ENCODE peak calls at places on chromosomes 4 and X, in six cellular contexts. N is choroid plexus epithelial cell; X is GM12865; L is AG09309; I is AG04449; E is CD8-positive, alpha-beta T cell. H is an unnamed sample.

GRCh38 chr4:93730251-93730650 is 98.3 kb upstream of the ATOH1 start:
- DNase-seq in N (no peak), X (no peak), L (no peak), I (no peak), E (no peak), H (no peak)

GRCh38 chr4:155005395-155006087 is 202.9 kb upstream of the NPY2R start:
- DNase-seq in N (peak; percentile 18), X (no peak), L (no peak), I (no peak), E (no peak), H (no peak)

GRCh38 chrX:33908074-33908473 is 224.0 kb downstream of the FAM47A start:
- DNase-seq in N (no peak), X (no peak), L (no peak), I (no peak), E (no peak), H (no peak)

GRCh38 chrX:9482408-9482807 is 17.6 kb downstream of the TBL1X start:
- DNase-seq in N (no peak), X (peak; percentile 16), L (no peak), I (no peak), E (no peak), H (no peak)

GRCh38 chr4:99863804-99864203 is 30.4 kb downstream of the LAMTOR3 start:
- DNase-seq in N (peak; percentile 56), X (no peak), L (no peak), I (no peak), E (no peak), H (no peak)

GRCh38 chr4:155543126-155543765 is 123.4 kb upstream of the GUCY1A1 start:
- DNase-seq in N (no peak), X (peak; percentile 45), L (no peak), I (no peak), E (no peak), H (no peak)

GRCh38 chr4:105715692-105716278 is 7.2 kb downstream of the GSTCD start:
- DNase-seq in N (peak; percentile 61), X (peak; percentile 21), L (no peak), I (no peak), E (no peak), H (no peak)

GRCh38 chr4:2761035-2761923 is 5.1 kb upstream of the TNIP2 start:
- DNase-seq in N (peak; percentile 41), X (no peak), L (no peak), I (no peak), E (no peak), H (no peak)

GRCh38 chrX:40012039-40012799 is 85.5 kb downstream of the BCOR start:
- DNase-seq in N (peak; percentile 71), X (no peak), L (no peak), I (no peak), E (no peak), H (no peak)

GRCh38 chrX:10011261-10011931 is 44.2 kb downstream of the CLDN34 start:
- DNase-seq in N (no peak), X (peak; percentile 45), L (no peak), I (no peak), E (no peak), H (no peak)

GRCh38 chr4:127304356-127304755 is 328.4 kb upstream of the INTU start:
- DNase-seq in N (peak; percentile 40), X (no peak), L (peak; percentile 28), I (no peak), E (no peak), H (no peak)

GRCh38 chr4:71240094-71240493 is 98.7 kb upstream of the SLC4A4 start:
- DNase-seq in N (no peak), X (no peak), L (no peak), I (no peak), E (no peak), H (no peak)

GRCh38 chrX:33339219-33339618 is 127.9 kb upstream of the DMD start:
- DNase-seq in N (peak; percentile 12), X (no peak), L (no peak), I (no peak), E (no peak), H (no peak)

GRCh38 chrX:153601511-153602110 is 2.7 kb upstream of the CCNQ start:
- DNase-seq in N (no peak), X (no peak), L (no peak), I (no peak), E (no peak), H (no peak)

GRCh38 chr4:150242820-150243458 is 164.7 kb downstream of the DCLK2 start:
- DNase-seq in N (peak; percentile 65), X (peak; percentile 22), L (no peak), I (no peak), E (no peak), H (no peak)

GRCh38 chrX:154462396-154462795 is 4.3 kb downstream of the PLXNA3 start:
- DNase-seq in N (no peak), X (no peak), L (no peak), I (no peak), E (no peak), H (no peak)

GRCh38 chrX:120781416-120781815 is 94.2 kb downstream of the CT47B1 start:
- DNase-seq in N (peak; percentile 45), X (no peak), L (no peak), I (no peak), E (no peak), H (no peak)

GRCh38 chr4:151558496-151559113 is 149.6 kb downstream of the FHIP1A start:
- DNase-seq in N (no peak), X (no peak), L (no peak), I (no peak), E (no peak), H (no peak)

GRCh38 chrX:97672138-97672537 is 788.4 kb downstream of the RPA4 start:
- DNase-seq in N (no peak), X (no peak), L (no peak), I (no peak), E (no peak), H (no peak)

GRCh38 chrX:139758809-139759208 is 50.8 kb upstream of the MCF2 start:
- DNase-seq in N (no peak), X (no peak), L (no peak), I (no peak), E (no peak), H (no peak)

GRCh38 chrX:39859991-39860861 is 237.5 kb downstream of the BCOR start:
- DNase-seq in N (peak; percentile 73), X (peak; percentile 90), L (no peak), I (no peak), E (peak; percentile 68), H (peak; percentile 26)

GRCh38 chr4:15354358-15354757 is 73.5 kb upstream of the C1QTNF7 start:
- DNase-seq in N (no peak), X (no peak), L (no peak), I (no peak), E (no peak), H (no peak)

GRCh38 chr4:8644966-8645752 is 52.6 kb downstream of the CPZ start:
- DNase-seq in N (no peak), X (no peak), L (no peak), I (no peak), E (no peak), H (no peak)

GRCh38 chr4:185559913-185560281 is 24.6 kb upstream of the PDLIM3 start:
- DNase-seq in N (peak; percentile 79), X (peak; percentile 17), L (peak; percentile 8), I (no peak), E (no peak), H (peak; percentile 0)

GRCh38 chr4:98334461-98334860 is 73.3 kb downstream of the RAP1GDS1 start:
- DNase-seq in N (no peak), X (no peak), L (no peak), I (no peak), E (no peak), H (no peak)

GRCh38 chrX:41507899-41508298 is 60.8 kb downstream of the NYX start:
- DNase-seq in N (no peak), X (no peak), L (no peak), I (no peak), E (no peak), H (no peak)

GRCh38 chrX:3143043-3143799 is 102.0 kb downstream of the ARSF start:
- DNase-seq in N (no peak), X (peak; percentile 6), L (no peak), I (no peak), E (no peak), H (no peak)

DNA sequence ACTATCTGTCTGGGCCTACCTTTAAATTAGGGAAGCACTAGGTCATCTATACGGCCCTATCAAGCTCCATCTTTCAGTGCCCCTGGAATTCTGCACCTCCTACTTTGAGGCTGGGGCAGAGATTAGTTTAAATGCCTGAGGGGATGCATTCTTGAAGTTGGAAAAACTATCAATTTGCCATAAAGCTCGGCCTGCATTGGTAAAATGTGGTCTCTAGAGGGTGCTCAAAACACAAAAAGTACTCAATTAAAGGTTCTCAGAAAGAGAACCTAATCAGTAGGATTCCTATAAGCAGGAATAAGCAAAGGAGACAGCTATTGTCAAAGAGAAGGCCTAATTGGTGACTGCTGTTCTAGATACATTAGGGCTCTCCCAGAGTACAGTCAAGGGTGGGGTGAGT is 111.7 kb downstream of the AMER1 start:
- DNase-seq in N (peak; percentile 6), X (peak; percentile 1), L (no peak), I (no peak), E (no peak), H (no peak)
- TF ChIP-seq CTCF in N (peak; percentile 22), X (no peak), L (peak; percentile 47), I (no peak), E (no peak), H (no peak)

GRCh38 chrX:107447642-107448041 is 1.8 kb upstream of the FRMPD3 start:
- DNase-seq in N (no peak), X (no peak), L (no peak), I (no peak), E (no peak), H (no peak)

GRCh38 chrX:107449490-107450175 is at the start of gene FRMPD3:
- DNase-seq in N (no peak), X (peak; percentile 7), L (no peak), I (no peak), E (no peak), H (no peak)

GRCh38 chrX:107451754-107452153 is 2.3 kb downstream of the FRMPD3 start:
- DNase-seq in N (no peak), X (no peak), L (no peak), I (no peak), E (no peak), H (no peak)

GRCh38 chrX:107450823-107451509 is 1.5 kb downstream of the FRMPD3 start:
- DNase-seq in N (no peak), X (peak; percentile 10), L (no peak), I (no peak), E (peak; percentile 24), H (no peak)

GRCh38 chrX:107448625-107449468 is 605 bp upstream of the FRMPD3 start:
- DNase-seq in N (no peak), X (peak; percentile 8), L (no peak), I (no peak), E (no peak), H (no peak)
- TF ChIP-seq CTCF in N (peak; percentile 8), X (no peak), L (no peak), I (peak; percentile 15), E (no peak), H (peak; percentile 14)

GRCh38 chr4:28357985-28358384 is 1497.3 kb downstream of the STIM2 start:
- DNase-seq in N (peak; percentile 54), X (no peak), L (peak; percentile 11), I (no peak), E (no peak), H (no peak)
- TF ChIP-seq CTCF in N (peak; percentile 59), X (no peak), L (peak; percentile 62), I (peak; percentile 40), E (no peak), H (peak; percentile 47)

DNA sequence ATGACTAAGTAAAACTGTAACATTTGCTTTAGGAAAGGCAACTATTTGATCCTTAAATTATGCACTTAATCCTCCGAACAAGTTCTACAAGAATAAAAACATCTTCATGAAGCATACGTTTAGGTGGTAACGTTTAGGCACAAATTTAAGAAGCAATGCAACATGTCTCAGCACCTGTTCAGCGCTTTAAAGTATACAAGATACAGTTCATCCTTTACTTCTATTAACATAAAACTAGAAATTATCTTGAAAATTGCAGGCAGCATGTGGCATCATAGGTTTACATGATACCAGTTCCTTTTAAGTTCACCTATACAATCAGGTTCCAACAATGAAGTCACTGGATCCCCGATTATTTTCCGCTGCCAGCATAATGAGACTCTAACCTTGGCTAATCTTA is 1.5 kb downstream of the PLA2G12A start:
- DNase-seq in N (no peak), X (no peak), L (no peak), I (no peak), E (no peak), H (no peak)
- TF ChIP-seq CTCF in N (no peak), X (no peak), L (no peak), I (no peak), E (no peak), H (no peak)

H was measured in keratinocyte.